ENCODE peak calls at places on chromosomes 1 and 21, in seven cellular contexts. W is fibroblast of the aortic adventitia; J is GM20000; Z is activated CD8-positive, alpha-beta T cell treated with anti-CD3 and anti-CD28 coated beads for 36 hours; D is fibroblast of mammary gland; S is K562; U is fibroblast of villous mesenchyme. N is an unnamed sample.

GRCh38 chr1:40076895-40077312 is 20.1 kb downstream of the PPT1 start:
- DNase-seq in U (peak), S (peak), D (peak), J (no peak), W (peak), Z (no peak), N (no peak)

GRCh38 chr1:119209943-119210342 is 69.5 kb upstream of the WARS2 start:
- DNase-seq in D (peak), S (no peak), J (no peak), Z (no peak), W (peak), U (peak), N (no peak)

GRCh38 chr1:68725353-68725752 is 228.5 kb upstream of the DEPDC1 start:
- DNase-seq in Z (no peak), W (no peak), S (no peak), J (no peak), D (no peak), U (no peak), N (no peak)

GRCh38 chr1:22454476-22455056 is 2.9 kb downstream of the ZBTB40 start:
- DNase-seq in W (no peak), D (no peak), S (no peak), J (no peak), U (no peak), Z (no peak), N (no peak)

GRCh38 chr1:155694167-155694566 is 5.3 kb downstream of the DAP3 start:
- DNase-seq in Z (no peak), U (no peak), D (no peak), S (no peak), J (no peak), W (no peak), N (no peak)

GRCh38 chr1:93324486-93325464 is 20.9 kb upstream of the DR1 start:
- DNase-seq in W (peak), J (no peak), U (peak), S (no peak), Z (no peak), D (peak), N (no peak)

GRCh38 chr1:111227875-111228747 is 598 bp downstream of the CHI3L2 start:
- DNase-seq in W (peak), J (no peak), Z (peak), U (peak), S (no peak), D (peak), N (no peak)

GRCh38 chr1:232538224-232538942 is 91.5 kb downstream of the SIPA1L2 start:
- DNase-seq in J (no peak), S (no peak), Z (peak), D (peak), W (no peak), U (peak), N (no peak)

GRCh38 chr1:226628624-226629155 is 80.1 kb downstream of the STUM start:
- DNase-seq in D (no peak), U (no peak), W (no peak), S (no peak), Z (no peak), J (no peak), N (no peak)

GRCh38 chr1:114033219-114033706 is 54.0 kb downstream of the OLFML3 start:
- DNase-seq in U (no peak), J (peak), Z (peak), W (no peak), D (no peak), S (peak), N (peak)

GRCh38 chr21:41676198-41676597 is 90.7 kb downstream of the RIPK4 start:
- DNase-seq in U (no peak), D (no peak), Z (no peak), J (no peak), S (no peak), W (no peak), N (no peak)

GRCh38 chr1:245279346-245279745 is 124.6 kb downstream of the KIF26B start:
- DNase-seq in J (no peak), S (no peak), W (no peak), D (no peak), U (no peak), Z (no peak), N (no peak)

GRCh38 chr1:84541679-84542078 is 32.6 kb downstream of the CTBS start:
- DNase-seq in Z (no peak), S (no peak), D (no peak), U (peak), J (no peak), W (no peak), N (no peak)

GRCh38 chr1:110630770-110631663 is 24.9 kb upstream of the KCNA2 start:
- DNase-seq in S (peak), U (peak), J (peak), D (peak), Z (peak), W (peak), N (peak)

GRCh38 chr1:17957588-17958267 is 149.9 kb upstream of the IGSF21 start:
- DNase-seq in J (no peak), D (peak), U (no peak), W (peak), Z (no peak), S (no peak), N (no peak)

GRCh38 chr1:31587720-31588423 is 11.6 kb downstream of the TINAGL1 start:
- DNase-seq in U (peak), J (peak), D (peak), S (peak), Z (peak), W (no peak), N (peak)

GRCh38 chr1:27638805-27639204 is 3.8 kb upstream of the FGR start:
- DNase-seq in S (no peak), W (no peak), J (no peak), D (no peak), U (no peak), Z (no peak), N (no peak)

GRCh38 chr1:19073311-19074186 is 117.1 kb upstream of the IFFO2 start:
- DNase-seq in D (no peak), U (no peak), S (no peak), Z (no peak), W (no peak), J (no peak), N (no peak)

GRCh38 chr1:59819566-59820438 is 5.1 kb downstream of the HOOK1 start:
- DNase-seq in W (no peak), D (no peak), J (no peak), U (no peak), S (no peak), Z (no peak), N (no peak)

GRCh38 chr1:36609241-36610027 is 126.7 kb upstream of the CSF3R start:
- DNase-seq in D (peak), S (peak), Z (peak), U (peak), W (peak), J (peak), N (peak)

GRCh38 chr1:13829152-13829769 is 129.3 kb downstream of the PRDM2 start:
- DNase-seq in J (peak), D (no peak), S (no peak), Z (no peak), W (no peak), U (no peak), N (peak)

DNA sequence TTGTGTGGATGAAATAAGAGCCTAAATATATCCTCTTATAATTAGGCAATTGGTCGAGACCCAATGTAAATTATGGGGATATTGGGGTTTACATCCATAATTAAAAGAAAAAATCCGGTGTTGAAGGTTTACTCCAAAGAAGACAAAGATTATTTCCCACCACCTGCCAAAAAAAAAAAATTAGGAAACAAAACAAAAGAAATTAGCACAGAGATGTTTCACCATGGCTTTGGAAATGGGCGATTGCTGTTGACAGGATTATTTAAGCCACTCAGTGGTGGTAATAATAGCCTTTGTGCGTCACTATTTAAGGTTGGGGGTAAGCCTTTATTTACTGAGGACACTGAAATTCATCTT is 585 bp upstream of the GLRX2 start:
- DNase-seq in J (no peak), Z (no peak), U (no peak), W (no peak), D (peak), S (no peak), N (no peak)
- TF ChIP-seq CTCF in J (no peak), Z (no peak), U (no peak), W (no peak), D (no peak), S (no peak), N (no peak)

DNA sequence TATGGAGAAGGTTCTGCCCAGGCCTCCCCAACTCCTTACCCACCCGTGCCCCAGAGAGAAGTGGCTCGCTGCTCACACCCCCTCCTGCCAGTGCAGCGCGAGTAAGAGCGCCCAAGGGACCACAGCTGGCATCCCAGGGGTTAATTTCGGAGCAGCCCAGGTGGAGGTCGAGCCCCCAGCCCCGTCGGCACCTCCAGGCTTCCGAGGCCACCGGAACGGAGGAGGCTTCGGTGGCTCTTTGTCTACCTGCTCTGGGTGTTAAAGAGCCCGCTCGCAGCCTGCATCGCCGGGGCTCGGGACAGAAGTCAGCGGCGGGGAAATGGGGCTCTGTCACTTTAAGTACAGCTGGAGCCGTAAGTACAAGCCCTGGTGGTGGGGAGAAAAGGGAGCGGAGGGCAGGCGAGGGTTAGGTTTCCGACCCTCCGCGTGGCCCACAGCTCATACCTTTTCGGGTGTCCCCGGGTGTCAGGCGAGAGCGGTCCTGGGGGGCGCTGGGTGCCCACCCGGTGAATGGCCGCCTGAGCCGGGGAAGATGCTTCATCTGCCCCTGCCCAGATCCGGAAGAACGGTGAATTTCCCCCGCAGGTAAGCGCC is 89.4 kb upstream of the IPO9 start:
- DNase-seq in J (peak), S (no peak), U (peak), D (no peak), W (no peak), Z (peak), N (peak)
- TF ChIP-seq CTCF in J (no peak), S (no peak), U (peak), D (no peak), W (no peak), Z (no peak), N (no peak)

GRCh38 chr1:24778141-24778540 is 32.9 kb downstream of the CLIC4 start:
- DNase-seq in J (no peak), Z (no peak), W (no peak), S (no peak), U (no peak), D (no peak), N (no peak)

GRCh38 chr1:24783713-24784112 is 38.5 kb downstream of the CLIC4 start:
- DNase-seq in J (no peak), S (no peak), W (no peak), U (no peak), Z (no peak), D (no peak), N (no peak)

GRCh38 chr1:24776821-24777220 is 31.6 kb downstream of the CLIC4 start:
- DNase-seq in D (no peak), W (no peak), Z (no peak), S (no peak), U (no peak), J (no peak), N (no peak)

GRCh38 chr1:24782689-24783088 is 37.4 kb downstream of the CLIC4 start:
- DNase-seq in J (no peak), D (no peak), Z (no peak), U (no peak), S (no peak), W (no peak), N (no peak)

GRCh38 chr1:24779689-24780464 is 34.6 kb downstream of the CLIC4 start:
- DNase-seq in D (no peak), U (no peak), Z (no peak), S (no peak), J (no peak), W (peak), N (no peak)
- TF ChIP-seq CTCF in D (peak), U (peak), Z (no peak), S (no peak), J (no peak), W (no peak), N (no peak)

GRCh38 chr1:101238041-101238515 is 1.3 kb downstream of the S1PR1 start:
- DNase-seq in D (no peak), J (peak), Z (peak), W (no peak), U (no peak), S (no peak), N (peak)

GRCh38 chr1:101238681-101239094 is 1.9 kb downstream of the S1PR1 start:
- DNase-seq in S (peak), Z (peak), D (peak), J (peak), U (peak), W (peak), N (peak)

GRCh38 chr1:101237229-101237837 is 514 bp downstream of the S1PR1 start:
- DNase-seq in D (peak), J (peak), Z (peak), S (no peak), W (peak), U (peak), N (peak)

GRCh38 chr1:101240041-101240430 is 3.2 kb downstream of the S1PR1 start:
- DNase-seq in Z (no peak), U (no peak), S (no peak), D (no peak), J (no peak), W (no peak), N (no peak)

GRCh38 chr1:101239095-101240040 is 2.5 kb downstream of the S1PR1 start:
- DNase-seq in W (no peak), Z (peak), D (no peak), U (no peak), J (no peak), S (no peak), N (no peak)
- TF ChIP-seq CTCF in W (no peak), Z (peak), D (no peak), U (no peak), J (no peak), S (peak), N (no peak)

DNA sequence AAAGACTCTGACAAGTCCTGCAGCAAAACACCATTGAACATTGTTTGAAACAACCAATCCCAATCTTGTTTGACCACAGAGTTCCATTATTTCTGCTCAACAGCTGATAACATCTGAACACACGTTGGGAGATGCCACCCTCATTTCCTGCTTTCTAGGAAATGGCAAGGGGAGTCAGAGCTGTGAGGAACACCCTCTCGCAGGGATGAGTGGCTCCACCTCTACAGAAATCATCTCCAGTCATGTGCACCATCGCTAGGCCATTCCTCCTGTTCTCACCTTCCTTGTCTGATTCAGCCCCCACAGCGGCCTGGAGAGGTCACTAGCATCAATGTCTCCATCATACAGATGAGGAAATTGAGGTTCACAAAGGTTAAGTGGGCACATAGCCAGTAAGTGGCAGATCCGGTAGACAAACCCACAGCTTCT is 22.4 kb upstream of the RUNX3 start:
- DNase-seq in D (no peak), W (no peak), Z (peak), S (peak), U (no peak), J (no peak), N (no peak)
- TF ChIP-seq CTCF in D (no peak), W (no peak), Z (no peak), S (no peak), U (no peak), J (no peak), N (peak)

DNA sequence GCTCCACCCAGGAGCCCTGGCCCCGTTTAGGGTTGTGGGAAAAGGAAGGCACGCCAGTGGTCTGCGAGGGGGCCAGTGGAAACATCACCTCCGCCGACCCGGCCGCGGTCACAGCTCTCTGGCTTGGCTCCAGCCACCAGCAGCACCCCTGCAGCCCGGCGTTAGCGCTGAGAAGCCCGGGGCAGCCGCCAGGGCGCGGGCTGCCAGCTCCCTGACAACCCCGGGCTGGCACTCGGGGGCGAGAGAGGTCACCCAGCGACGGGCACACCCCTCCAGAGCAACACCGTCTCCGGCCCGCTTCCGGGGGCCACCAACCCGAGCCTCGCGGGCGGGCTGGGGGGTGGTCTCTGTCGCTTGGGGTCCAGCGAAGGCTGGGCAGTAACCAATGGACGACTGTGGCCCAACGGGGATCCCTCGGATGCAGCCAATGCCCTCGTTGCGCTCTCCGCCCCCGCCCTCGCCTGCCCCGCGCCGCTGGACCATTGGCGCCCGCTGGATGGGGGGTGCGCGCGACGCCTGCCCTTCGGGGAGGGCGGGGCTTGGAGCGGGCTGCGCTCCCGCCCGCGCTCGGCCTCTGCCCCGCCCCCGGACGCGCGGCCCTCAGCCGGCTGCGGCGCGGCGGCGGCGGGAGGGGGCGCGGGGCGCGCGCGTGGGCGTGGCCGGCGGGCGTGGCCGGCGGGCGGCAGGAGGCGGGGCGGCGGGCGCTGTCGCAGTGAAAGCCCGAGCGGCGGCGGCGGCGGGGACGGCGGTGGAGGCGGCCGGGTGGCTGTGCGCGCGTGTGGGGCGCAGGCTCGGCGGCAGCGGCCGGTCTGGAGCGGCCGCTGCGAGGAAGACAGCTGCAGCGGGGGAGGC is at the start of gene MAN1C1:
- DNase-seq in U (peak), J (peak), W (peak), D (peak), S (peak), Z (peak), N (peak)
- TF ChIP-seq CTCF in U (peak), J (no peak), W (peak), D (no peak), S (no peak), Z (peak), N (peak)

GRCh38 chr1:109213824-109214693 is at the start of gene SARS1:
- DNase-seq in U (peak), W (peak), D (peak), Z (peak), S (peak), J (peak), N (peak)
- TF ChIP-seq CTCF in U (no peak), W (no peak), D (no peak), Z (no peak), S (no peak), J (no peak), N (no peak)